ENCODE peak calls at places on chromosomes 16 and 17, in seven cellular contexts. S is GM12878, P is astrocyte of the cerebellum, T is IMR-90, I is astrocyte of the spinal cord, B is tibial nerve, W is HCT116. O is an unnamed sample.

GRCh38 chr16:65728652-65729051 is 606.8 kb upstream of the CDH11 start:
- DNase-seq in S (no peak), P (no peak), T (no peak), I (no peak), B (no peak), W (no peak), O (no peak)

GRCh38 chr17:2899911-2900310 is 103.7 kb downstream of the RAP1GAP2 start:
- DNase-seq in S (no peak), P (no peak), T (peak), I (no peak), B (no peak), W (no peak), O (no peak)

GRCh38 chr16:85528528-85529387 is 84.4 kb upstream of the GSE1 start:
- DNase-seq in S (no peak), P (no peak), T (no peak), I (no peak), B (no peak), W (no peak), O (no peak)

GRCh38 chr16:6949240-6949639 is 383.4 kb upstream of the RBFOX1 start:
- DNase-seq in S (no peak), P (no peak), T (no peak), I (no peak), B (no peak), W (no peak), O (no peak)

GRCh38 chr16:58494981-58495860 is 4.7 kb upstream of the NDRG4 start:
- DNase-seq in S (peak), P (peak), T (peak), I (peak), B (peak), W (peak), O (peak)

GRCh38 chr16:64428463-64428862 is 693.4 kb downstream of the CDH11 start:
- DNase-seq in S (no peak), P (no peak), T (peak), I (peak), B (no peak), W (no peak), O (peak)

GRCh38 chr16:89119161-89119621 is 25.5 kb downstream of the ACSF3 start:
- DNase-seq in S (no peak), P (no peak), T (no peak), I (no peak), B (no peak), W (no peak), O (no peak)

GRCh38 chr16:19238386-19238785 is 47.1 kb upstream of the CLEC19A start:
- DNase-seq in S (no peak), P (no peak), T (no peak), I (no peak), B (no peak), W (no peak), O (no peak)

GRCh38 chr17:17994271-17994670 is 21.6 kb downstream of the DRC3 start:
- DNase-seq in S (no peak), P (no peak), T (no peak), I (peak), B (no peak), W (peak), O (peak)

GRCh38 chr17:17567631-17568030 is 23.9 kb downstream of the PEMT start:
- DNase-seq in S (no peak), P (peak), T (peak), I (peak), B (no peak), W (no peak), O (peak)

DNA sequence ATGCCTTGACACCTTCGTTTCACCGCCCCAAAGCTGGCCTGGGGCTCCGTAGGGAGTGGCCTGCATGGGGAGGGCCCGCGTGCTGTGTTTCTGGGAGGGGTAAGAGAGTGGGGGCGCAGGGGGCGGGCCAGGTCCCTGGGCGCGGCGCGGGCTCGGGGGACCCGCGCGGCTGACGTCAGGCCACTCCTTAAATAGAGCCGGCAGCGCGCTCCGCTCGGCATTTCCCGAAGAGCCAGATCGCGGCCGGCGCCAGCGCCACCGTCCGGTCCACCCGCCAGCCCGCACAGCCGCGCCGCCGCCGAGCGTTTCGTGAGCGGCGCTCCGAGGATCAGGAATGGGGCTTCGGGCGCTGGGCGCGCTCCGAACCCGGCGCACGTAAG is at the start of gene HS3ST2:
- DNase-seq in S (no peak), P (no peak), T (no peak), I (no peak), B (no peak), W (no peak), O (no peak)
- TF ChIP-seq CTCF in S (no peak), P (no peak), T (no peak), I (peak), B (no peak), W (no peak), O (no peak)

GRCh38 chr17:38798614-38799500 is 499 bp downstream of the PIP4K2B start:
- DNase-seq in S (no peak), P (no peak), T (peak), I (peak), B (peak), W (no peak), O (peak)

GRCh38 chr17:38796451-38796850 is 2.9 kb downstream of the PIP4K2B start:
- DNase-seq in S (no peak), P (no peak), T (no peak), I (no peak), B (no peak), W (no peak), O (no peak)

GRCh38 chr17:38799501-38800236 is at the start of gene PIP4K2B:
- DNase-seq in S (peak), P (peak), T (peak), I (peak), B (peak), W (peak), O (peak)

GRCh38 chr17:38797828-38798227 is 1.5 kb downstream of the PIP4K2B start:
- DNase-seq in S (no peak), P (no peak), T (peak), I (no peak), B (no peak), W (no peak), O (peak)

GRCh38 chr17:38797091-38797490 is 2.3 kb downstream of the PIP4K2B start:
- DNase-seq in S (no peak), P (no peak), T (peak), I (no peak), B (no peak), W (no peak), O (peak)
- H3K4me3 ChIP-seq in S (peak), P (peak), T (no peak), I (peak), B (no peak), W (no peak), O (peak)

GRCh38 chr17:82418001-82418986 is at the start of the genes HEXD and OGFOD3:
- DNase-seq in S (no peak), P (peak), T (peak), I (peak), B (peak), W (peak), O (peak)
- TF ChIP-seq CTCF in S (no peak), P (no peak), T (no peak), I (no peak), B (no peak), W (no peak), O (no peak)

GRCh38 chr16:51409001-51409675 is 258.1 kb upstream of the SALL1 start:
- DNase-seq in S (no peak), P (no peak), T (peak), I (no peak), B (no peak), W (no peak), O (peak)
- H3K4me3 ChIP-seq in S (no peak), P (no peak), T (no peak), I (no peak), B (no peak), W (no peak), O (no peak)

DNA sequence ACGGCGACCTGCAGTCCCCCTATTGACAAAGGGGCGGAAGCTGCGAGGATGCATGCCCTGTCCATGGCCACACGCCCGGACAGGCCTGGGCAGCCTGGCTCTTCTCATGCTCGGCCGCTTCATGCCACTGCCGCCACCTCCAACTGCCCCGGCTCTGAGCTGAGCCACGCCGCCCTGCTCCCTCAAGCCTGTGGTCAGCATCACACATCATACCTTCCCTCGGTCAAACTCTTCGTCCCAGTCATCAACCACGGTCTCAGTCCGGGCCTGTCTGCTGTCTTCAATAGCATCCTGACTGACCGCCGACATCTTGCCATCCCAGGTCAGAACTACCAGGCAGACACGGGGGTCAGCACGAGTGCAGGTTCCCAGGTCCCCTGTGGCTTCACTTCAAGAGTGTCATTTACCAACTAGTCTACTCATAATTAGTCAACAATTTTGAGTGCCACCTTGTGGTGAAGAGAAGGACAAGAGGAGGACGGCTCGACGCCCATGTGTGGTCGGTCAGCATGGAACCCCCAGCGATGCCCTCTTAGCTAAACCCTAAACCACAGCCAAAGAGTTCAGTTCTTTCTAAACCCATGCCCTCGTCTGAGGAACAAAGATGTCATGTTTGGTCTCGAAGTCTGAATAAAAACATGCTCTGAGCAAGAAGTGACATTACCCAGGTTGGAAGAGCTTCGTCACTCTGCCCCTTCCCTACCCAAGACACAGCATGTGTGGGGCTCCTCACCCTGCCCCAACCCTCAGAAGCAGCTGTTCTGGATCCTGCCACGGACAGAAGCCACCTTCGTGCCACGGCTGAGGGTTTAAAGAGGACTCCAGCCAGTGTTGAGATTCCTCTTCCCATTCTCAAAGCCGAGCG is 16.9 kb upstream of the CYTH1 start:
- DNase-seq in S (no peak), P (no peak), T (peak), I (no peak), B (no peak), W (no peak), O (peak)
- TF ChIP-seq CTCF in S (peak), P (peak), T (peak), I (peak), B (peak), W (no peak), O (peak)

DNA sequence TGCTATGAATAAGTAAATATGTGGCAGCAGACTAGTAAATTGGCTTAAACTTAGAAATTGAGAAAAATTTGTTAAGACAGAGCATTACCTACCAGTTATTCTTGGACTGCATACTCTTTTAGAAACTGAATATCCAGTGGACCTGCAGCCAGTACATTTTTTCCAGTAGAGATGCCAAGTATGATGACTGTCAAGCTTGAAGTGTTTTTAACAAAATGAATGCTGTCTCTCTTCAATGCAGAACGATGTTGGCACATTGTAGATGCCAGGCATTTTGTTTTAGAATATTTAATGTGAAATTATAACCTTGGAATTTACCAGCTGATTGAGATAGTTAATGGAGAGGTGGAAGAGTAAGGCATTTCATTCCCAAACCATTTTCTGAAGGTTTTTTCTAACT is 52.5 kb downstream of the NFAT5 start:
- DNase-seq in S (no peak), P (no peak), T (no peak), I (peak), B (no peak), W (no peak), O (peak)
- H3K4me3 ChIP-seq in S (no peak), P (no peak), T (no peak), I (no peak), B (no peak), W (no peak), O (no peak)

GRCh38 chr17:74181341-74181740 is 22.1 kb upstream of the RPL38 start:
- DNase-seq in S (no peak), P (no peak), T (no peak), I (no peak), B (no peak), W (no peak), O (no peak)

GRCh38 chr17:74177018-74177450 is 26.4 kb upstream of the RPL38 start:
- DNase-seq in S (no peak), P (no peak), T (peak), I (no peak), B (no peak), W (no peak), O (peak)

GRCh38 chr17:74180336-74180735 is 23.1 kb upstream of the RPL38 start:
- DNase-seq in S (no peak), P (no peak), T (no peak), I (no peak), B (no peak), W (no peak), O (no peak)

GRCh38 chr17:74182041-74182783 is 21.3 kb upstream of the RPL38 start:
- DNase-seq in S (no peak), P (no peak), T (no peak), I (no peak), B (no peak), W (no peak), O (no peak)

GRCh38 chr17:74179576-74179975 is 23.9 kb upstream of the RPL38 start:
- DNase-seq in S (no peak), P (no peak), T (no peak), I (no peak), B (no peak), W (no peak), O (no peak)
- TF ChIP-seq CTCF in S (no peak), P (no peak), T (no peak), I (no peak), B (no peak), W (no peak), O (no peak)

GRCh38 chr17:28577466-28577824 is 750 bp upstream of the ALDOC start:
- DNase-seq in S (no peak), P (no peak), T (no peak), I (no peak), B (no peak), W (no peak), O (no peak)
- H3K4me3 ChIP-seq in S (peak), P (no peak), T (no peak), I (no peak), B (no peak), W (no peak), O (no peak)